ENCODE peak calls at places on chromosome 9, in four cellular contexts. E is stomach; I is activated CD8-positive, alpha-beta memory T cell treated with anti-CD3 and anti-CD28 coated beads for 1 hour; T is AG08396. W is an unnamed sample.

GRCh38 chr9:112074250-112075008 is 100.7 kb downstream of the SUSD1 start:
- DNase-seq in E (peak; percentile 72), I (peak; percentile 29), T (peak; percentile 44), W (peak; percentile 87)

GRCh38 chr9:12658531-12659209 is 34.5 kb upstream of the TYRP1 start:
- DNase-seq in E (no peak), I (no peak), T (no peak), W (no peak)

GRCh38 chr9:69744688-69745380 is 15.0 kb downstream of the PTAR1 start:
- DNase-seq in E (no peak), I (no peak), T (no peak), W (no peak)

GRCh38 chr9:4193391-4193790 is 106.5 kb downstream of the GLIS3 start:
- DNase-seq in E (no peak), I (no peak), T (no peak), W (no peak)

GRCh38 chr9:16352791-16353401 is 517.6 kb downstream of the BNC2 start:
- DNase-seq in E (no peak), I (no peak), T (no peak), W (no peak)

GRCh38 chr9:7042124-7042523 is 284.4 kb downstream of the KDM4C start:
- DNase-seq in E (no peak), I (no peak), T (no peak), W (no peak)

GRCh38 chr9:134243778-134244467 is 79.6 kb upstream of the RNU6ATAC start:
- DNase-seq in E (peak; percentile 47), I (no peak), T (peak; percentile 63), W (peak; percentile 21)

GRCh38 chr9:16871358-16872151 is 1.1 kb upstream of the BNC2 start:
- DNase-seq in E (peak; percentile 35), I (no peak), T (peak; percentile 82), W (no peak)

GRCh38 chr9:81694541-81694940 is 5.2 kb upstream of the TLE1 start:
- DNase-seq in E (no peak), I (no peak), T (no peak), W (peak; percentile 42)

GRCh38 chr9:17219261-17219660 is 84.4 kb downstream of the CNTLN start:
- DNase-seq in E (no peak), I (no peak), T (peak; percentile 7), W (no peak)

GRCh38 chr9:33354651-33355211 is 47.6 kb downstream of the AQP7 start:
- DNase-seq in E (no peak), I (no peak), T (no peak), W (peak; percentile 59)

GRCh38 chr9:37390759-37391158 is 31.7 kb upstream of the GRHPR start:
- DNase-seq in E (peak; percentile 67), I (no peak), T (no peak), W (no peak)

GRCh38 chr9:130984476-130984875 is 24.5 kb upstream of the LAMC3 start:
- DNase-seq in E (no peak), I (no peak), T (no peak), W (no peak)

GRCh38 chr9:89410709-89411111 is 87.2 kb downstream of the SEMA4D start:
- DNase-seq in E (no peak), I (no peak), T (no peak), W (no peak)

GRCh38 chr9:129814432-129815223 is 9.3 kb downstream of the TOR1A start:
- DNase-seq in E (no peak), I (no peak), T (no peak), W (no peak)

GRCh38 chr9:97864396-97864795 is 11.4 kb downstream of the FOXE1 start:
- DNase-seq in E (no peak), I (no peak), T (no peak), W (no peak)

GRCh38 chr9:107737987-107738743 is 248.6 kb upstream of the KLF4 start:
- DNase-seq in E (no peak), I (no peak), T (peak; percentile 75), W (peak; percentile 55)

GRCh38 chr9:7146582-7146981 is 388.8 kb downstream of the KDM4C start:
- DNase-seq in E (no peak), I (no peak), T (no peak), W (no peak)

GRCh38 chr9:10706788-10707187 is 94.0 kb upstream of the PTPRD start:
- DNase-seq in E (no peak), I (no peak), T (no peak), W (no peak)

GRCh38 chr9:95511232-95511951 is 5.4 kb downstream of the PTCH1 start:
- DNase-seq in E (peak; percentile 50), I (no peak), T (peak; percentile 63), W (no peak)

GRCh38 chr9:122206118-122207046 is 22.4 kb downstream of the LHX6 start:
- DNase-seq in E (no peak), I (no peak), T (peak; percentile 90), W (peak; percentile 37)

GRCh38 chr9:85171163-85171562 is 501.6 kb downstream of the NTRK2 start:
- DNase-seq in E (no peak), I (no peak), T (no peak), W (no peak)

GRCh38 chr9:133727876-133728441 is 10.2 kb downstream of the SARDH start:
- DNase-seq in E (peak; percentile 20), I (no peak), T (no peak), W (no peak)

GRCh38 chr9:70053864-70054263 is 10.2 kb downstream of the MAMDC2 start:
- DNase-seq in E (no peak), I (no peak), T (no peak), W (no peak)

GRCh38 chr9:136001231-136001630 is 40.1 kb upstream of the UBAC1 start:
- DNase-seq in E (no peak), I (no peak), T (no peak), W (no peak)

GRCh38 chr9:137055385-137056364 is 1.8 kb upstream of the ENTPD2 start:
- DNase-seq in E (peak; percentile 94), I (no peak), T (peak; percentile 76), W (no peak)

GRCh38 chr9:21993893-21994525 is at the start of gene CDKN2A:
- DNase-seq in E (peak; percentile 46), I (no peak), T (no peak), W (no peak)

GRCh38 chr9:124602204-124602603 is 95.0 kb upstream of the NR5A1 start:
- DNase-seq in E (no peak), I (no peak), T (peak; percentile 39), W (no peak)

GRCh38 chr9:27535701-27536118 is 6.1 kb upstream of the MOB3B start:
- DNase-seq in E (no peak), I (no peak), T (no peak), W (no peak)

GRCh38 chr9:37209431-37210386 is 89.3 kb downstream of the ZCCHC7 start:
- DNase-seq in E (no peak), I (no peak), T (no peak), W (no peak)

GRCh38 chr9:122382901-122383850 is 12.4 kb downstream of the PTGS1 start:
- DNase-seq in E (no peak), I (no peak), T (no peak), W (no peak)

W was measured in AG04450.